ENCODE peak calls at places on chromosome 16, in ten cellular contexts. A is uterus; U is breast epithelium; W is frontal cortex; J is EL; B is mesothelial cell of epicardium; Q is stimulated activated CD4-positive, alpha-beta T cell treated with anti-CD3 and anti-CD28 coated beads, Interleukin-15, amount 100 ng/mL, for 48 hours; P is kidney tubule cell; T is GM04503; N is naive B cell. F is an unnamed sample.
A peak's percentile ranks its signal among the peaks of the same experiment; 100 is the strongest.

GRCh38 chr16:53980675-53981074 is 276.7 kb downstream of the FTO start:
- DNase-seq in Q (no peak), P (no peak), U (no peak), W (no peak), N (no peak), B (no peak), J (no peak), A (no peak), T (no peak), F (no peak)

GRCh38 chr16:54210437-54211081 is 76.0 kb downstream of the IRX3 start:
- DNase-seq in U (no peak), J (no peak), N (no peak), A (no peak), P (no peak), B (no peak), T (no peak), W (no peak), Q (no peak), F (no peak)

GRCh38 chr16:64459821-64460220 is 662.0 kb downstream of the CDH11 start:
- DNase-seq in T (no peak), N (no peak), J (peak; percentile 37), W (no peak), Q (no peak), B (no peak), U (no peak), A (peak; percentile 29), P (no peak), F (no peak)

GRCh38 chr16:84144301-84144858 is 597 bp downstream of the HSDL1 start:
- DNase-seq in A (no peak), U (no peak), P (peak; percentile 21), Q (no peak), N (peak; percentile 18), J (peak; percentile 31), W (peak; percentile 26), B (peak; percentile 50), T (no peak), F (no peak)

GRCh38 chr16:1779741-1780676 is 2.4 kb downstream of the SPSB3 start:
- DNase-seq in N (no peak), P (no peak), W (no peak), U (no peak), A (no peak), Q (no peak), T (no peak), B (no peak), J (no peak), F (no peak)

GRCh38 chr16:85781685-85782370 is 17.5 kb downstream of the EMC8 start:
- DNase-seq in B (no peak), W (peak; percentile 50), A (no peak), P (no peak), N (no peak), U (peak; percentile 40), J (no peak), T (peak; percentile 55), Q (no peak), F (no peak)

GRCh38 chr16:85963746-85964370 is 64.9 kb downstream of the IRF8 start:
- DNase-seq in A (no peak), N (no peak), W (no peak), T (peak; percentile 14), P (no peak), Q (no peak), U (peak; percentile 19), B (no peak), J (no peak), F (no peak)

GRCh38 chr16:168424-168823 is 2.6 kb downstream of the HBM start:
- DNase-seq in P (no peak), T (no peak), A (no peak), J (no peak), U (no peak), Q (no peak), W (no peak), N (no peak), B (no peak), F (no peak)